ENCODE peak calls at places on chromosomes 6 and 20, in five cellular contexts. W is RCC 7860, G is NCI-H774, V is NCI-H524, Z is pons. C is an unnamed sample.

GRCh38 chr6:161141173-161141572 is 132.7 kb downstream of the AGPAT4 start:
- DNase-seq in V (peak), W (no peak), Z (no peak), G (no peak), C (peak)

GRCh38 chr20:63544958-63545516 is 2.5 kb downstream of the SRMS start:
- DNase-seq in G (no peak), V (no peak), W (peak), Z (no peak), C (no peak)

GRCh38 chr6:40956871-40957270 is 82.2 kb downstream of the UNC5CL start:
- DNase-seq in V (no peak), W (peak), Z (no peak), G (no peak), C (no peak)

GRCh38 chr6:4964675-4965336 is 39.0 kb downstream of the RPP40 start:
- DNase-seq in G (no peak), V (no peak), Z (no peak), W (no peak), C (no peak)

GRCh38 chr6:169273511-169273910 is 19.9 kb upstream of the THBS2 start:
- DNase-seq in Z (no peak), W (no peak), G (no peak), V (no peak), C (no peak)

GRCh38 chr20:32538526-32538918 is 46.6 kb downstream of the NOL4L start:
- DNase-seq in Z (no peak), G (no peak), V (peak), W (no peak), C (no peak)

GRCh38 chr6:29552512-29553051 is 7.0 kb downstream of the UBD start:
- DNase-seq in Z (peak), V (peak), G (no peak), W (peak), C (no peak)

GRCh38 chr6:159727717-159728440 is 573 bp downstream of the WTAP start:
- DNase-seq in Z (peak), W (no peak), G (no peak), V (peak), C (no peak)

GRCh38 chr6:37082390-37082789 is 76.9 kb downstream of the FGD2 start:
- DNase-seq in G (no peak), Z (no peak), V (no peak), W (no peak), C (no peak)

GRCh38 chr6:90483116-90483839 is 103.6 kb downstream of the MAP3K7 start:
- DNase-seq in W (no peak), G (no peak), Z (no peak), V (no peak), C (no peak)

GRCh38 chr6:72151742-72152141 is 265.4 kb downstream of the RIMS1 start:
- DNase-seq in G (no peak), V (no peak), Z (no peak), W (no peak), C (no peak)

GRCh38 chr20:47502271-47502730 is 614 bp downstream of the NCOA3 start:
- DNase-seq in G (no peak), V (no peak), Z (peak), W (no peak), C (no peak)

GRCh38 chr20:44769481-44769863 is 23.8 kb downstream of the KCNK15 start:
- DNase-seq in Z (no peak), G (no peak), W (no peak), V (no peak), C (no peak)

GRCh38 chr20:13105864-13106457 is 97.2 kb downstream of the SPTLC3 start:
- DNase-seq in V (peak), Z (peak), W (peak), G (no peak), C (peak)

GRCh38 chr6:156686429-156686939 is 90.7 kb upstream of the ARID1B start:
- DNase-seq in W (peak), G (peak), V (peak), Z (peak), C (peak)

GRCh38 chr6:113755449-113756289 is 101.5 kb upstream of the MARCKS start:
- DNase-seq in W (no peak), Z (no peak), G (no peak), V (no peak), C (no peak)

GRCh38 chr6:103858003-103858402 is 1001.7 kb downstream of the HACE1 start:
- DNase-seq in W (no peak), Z (no peak), V (no peak), G (no peak), C (no peak)

GRCh38 chr20:17621229-17621968 is 51.5 kb downstream of the DSTN start:
- DNase-seq in V (no peak), Z (no peak), W (no peak), G (no peak), C (no peak)

GRCh38 chr6:3748208-3748701 is 3.3 kb downstream of the PXDC1 start:
- DNase-seq in Z (peak), G (peak), W (peak), V (peak), C (peak)

GRCh38 chr20:62837091-62837490 is 20.2 kb downstream of the COL9A3 start:
- DNase-seq in V (no peak), W (no peak), G (no peak), Z (no peak), C (no peak)

GRCh38 chr6:44052419-44053011 is 74.7 kb downstream of the MRPL14 start:
- DNase-seq in V (no peak), W (peak), Z (no peak), G (no peak), C (no peak)

GRCh38 chr20:4896971-4897497 is 104.3 kb downstream of the SLC23A2 start:
- DNase-seq in V (peak), Z (no peak), W (no peak), G (no peak), C (no peak)

GRCh38 chr20:41344477-41344876 is 3.9 kb downstream of the LPIN3 start:
- DNase-seq in V (no peak), Z (no peak), G (no peak), W (no peak), C (no peak)

GRCh38 chr20:36848677-36849076 is 27.3 kb upstream of the TLDC2 start:
- DNase-seq in G (no peak), Z (no peak), V (no peak), W (no peak), C (no peak)

GRCh38 chr20:37390503-37390890 is 44.6 kb downstream of the SRC start:
- DNase-seq in G (no peak), Z (no peak), W (no peak), V (no peak), C (no peak)

GRCh38 chr6:24004062-24004461 is 122.0 kb upstream of the NRSN1 start:
- DNase-seq in W (no peak), Z (peak), V (no peak), G (no peak), C (no peak)

GRCh38 chr6:44667668-44668390 is 280.3 kb downstream of the CDC5L start:
- DNase-seq in G (no peak), V (peak), Z (no peak), W (no peak), C (no peak)

GRCh38 chr20:33568378-33569289 is 78.7 kb downstream of the CBFA2T2 start:
- DNase-seq in Z (peak), G (peak), V (peak), W (no peak), C (peak)

GRCh38 chr6:163808231-163808630 is 393.7 kb downstream of the QKI start:
- DNase-seq in G (no peak), W (no peak), Z (no peak), V (peak), C (no peak)

GRCh38 chr20:4726710-4727391 is 5.1 kb downstream of the PRND start:
- DNase-seq in G (peak), Z (no peak), W (no peak), V (no peak), C (no peak)

GRCh38 chr20:50420380-50420779 is 89.8 kb upstream of the PTPN1 start:
- DNase-seq in W (no peak), G (no peak), Z (no peak), V (no peak), C (no peak)

GRCh38 chr6:35046862-35047261 is 94.3 kb downstream of the TCP11 start:
- DNase-seq in W (no peak), Z (peak), V (no peak), G (no peak), C (no peak)

GRCh38 chr6:617485-618100 is 39.3 kb downstream of the HUS1B start:
- DNase-seq in Z (no peak), V (peak), W (no peak), G (no peak), C (peak)

GRCh38 chr20:58471161-58471834 is 43.9 kb downstream of the APCDD1L start:
- DNase-seq in V (no peak), W (no peak), G (no peak), Z (no peak), C (no peak)

GRCh38 chr6:160667854-160668481 is 3.9 kb upstream of the LPA start:
- DNase-seq in Z (peak), V (peak), W (peak), G (no peak), C (peak)

GRCh38 chr20:840503-840857 is 7.0 kb downstream of the FAM110A start:
- DNase-seq in G (no peak), V (no peak), Z (no peak), W (no peak), C (no peak)

GRCh38 chr6:7728855-7729590 is 3.1 kb downstream of the BMP6 start:
- DNase-seq in Z (no peak), W (no peak), V (peak), G (no peak), C (peak)

GRCh38 chr20:22719250-22719649 is 134.9 kb upstream of the FOXA2 start:
- DNase-seq in V (no peak), G (no peak), Z (no peak), W (no peak), C (no peak)